ENCODE peak calls at places on chromosomes 3 and 15, in four cellular contexts. A is NCI-H524 treated with DMSO at 0.1 percent for 48 hours; J is endothelial cell; Z is activated naive CD8-positive, alpha-beta T cell treated with anti-CD3 and anti-CD28 coated beads, Interleukin-2, amount 50 U/mL, for 16 hours. G is an unnamed sample.

GRCh38 chr3:143650120-143650519 is 198.1 kb downstream of the SLC9A9 start:
- DNase-seq in A (no peak), J (no peak), Z (no peak), G (no peak)

GRCh38 chr3:65836047-65836446 is 202.7 kb downstream of the MAGI1 start:
- DNase-seq in A (no peak), J (no peak), Z (no peak), G (no peak)

GRCh38 chr15:90232941-90233700 is 620 bp downstream of the CIB1 start:
- DNase-seq in A (no peak), J (peak), Z (no peak), G (peak)

GRCh38 chr3:171351676-171352075 is 108.5 kb downstream of the TNIK start:
- DNase-seq in A (no peak), J (no peak), Z (no peak), G (no peak)

GRCh38 chr3:36911990-36912804 is 32.7 kb downstream of the TRANK1 start:
- DNase-seq in A (no peak), J (no peak), Z (no peak), G (no peak)

GRCh38 chr3:51390186-51390585 is 899 bp upstream of the RBM15B start:
- DNase-seq in A (no peak), J (no peak), Z (no peak), G (no peak)

GRCh38 chr15:51931016-51931415 is 40.6 kb downstream of the LEO1 start:
- DNase-seq in A (no peak), J (no peak), Z (no peak), G (no peak)

GRCh38 chr3:125006190-125006855 is 49.5 kb downstream of the HEG1 start:
- DNase-seq in A (peak), J (no peak), Z (no peak), G (no peak)

GRCh38 chr3:115239717-115240116 is 92.6 kb upstream of the ZBTB20 start:
- DNase-seq in A (peak), J (no peak), Z (no peak), G (no peak)

GRCh38 chr15:65738649-65739048 is 53.4 kb downstream of the DENND4A start:
- DNase-seq in A (no peak), J (no peak), Z (no peak), G (no peak)

GRCh38 chr15:55389276-55389631 is 18.9 kb downstream of the CCPG1 start:
- DNase-seq in A (no peak), J (no peak), Z (no peak), G (no peak)

GRCh38 chr15:58957101-58957973 is 23.9 kb upstream of the SLTM start:
- DNase-seq in A (peak), J (peak), Z (peak), G (peak)

GRCh38 chr3:160928183-160928718 is 172.2 kb downstream of the PPM1L start:
- DNase-seq in A (peak), J (no peak), Z (no peak), G (no peak)

GRCh38 chr15:67862771-67863441 is 23.1 kb upstream of the RNU6-1 start:
- DNase-seq in A (no peak), J (no peak), Z (no peak), G (no peak)

GRCh38 chr15:56428821-56429458 is 36.0 kb downstream of the MNS1 start:
- DNase-seq in A (no peak), J (no peak), Z (no peak), G (peak)

GRCh38 chr15:99324082-99324620 is 72.9 kb downstream of the LRRC28 start:
- DNase-seq in A (no peak), J (no peak), Z (no peak), G (no peak)

GRCh38 chr3:108552267-108553159 is 36.7 kb downstream of the CIP2A start:
- DNase-seq in A (peak), J (peak), Z (no peak), G (peak)

GRCh38 chr15:40941078-40941527 is 12.0 kb downstream of the DLL4 start:
- DNase-seq in A (no peak), J (no peak), Z (no peak), G (no peak)

GRCh38 chr15:43132830-43133428 is 457 bp upstream of the TMEM62 start:
- DNase-seq in A (no peak), J (no peak), Z (no peak), G (no peak)

GRCh38 chr15:69824075-69824876 is 273.4 kb downstream of the TLE3 start:
- DNase-seq in A (no peak), J (no peak), Z (no peak), G (no peak)

GRCh38 chr3:149751551-149751950 is 738 bp downstream of the COMMD2 start:
- DNase-seq in A (no peak), J (no peak), Z (no peak), G (no peak)

GRCh38 chr15:60582370-60583036 is 103.6 kb upstream of the ICE2 start:
- DNase-seq in A (no peak), J (no peak), Z (peak), G (no peak)

GRCh38 chr3:194220776-194221735 is 85.1 kb downstream of the HES1 start:
- DNase-seq in A (no peak), J (no peak), Z (no peak), G (no peak)

GRCh38 chr3:139448104-139448503 is 28.2 kb downstream of the RBP2 start:
- DNase-seq in A (peak), J (no peak), Z (no peak), G (no peak)

GRCh38 chr15:92953569-92953968 is 53.4 kb downstream of the CHD2 start:
- DNase-seq in A (no peak), J (no peak), Z (no peak), G (no peak)

GRCh38 chr3:192022412-192022811 is 561.4 kb downstream of the PYDC2 start:
- DNase-seq in A (no peak), J (no peak), Z (no peak), G (no peak)

GRCh38 chr3:103085465-103085864 is 650.6 kb downstream of the ZPLD1 start:
- DNase-seq in A (no peak), J (no peak), Z (no peak), G (no peak)